ENCODE peak calls at places on chromosomes 6 and 20, in five cellular contexts. E is GM12892, B is HepG2, W is K562, K is H1. P is an unnamed sample.

GRCh38 chr6:170266061-170266825 is 24.6 kb downstream of the DLL1 start:
- DNase-seq in B (no peak), K (no peak), W (no peak), E (no peak), P (no peak)

GRCh38 chr6:111813247-111814162 is 59.7 kb downstream of the FYN start:
- DNase-seq in W (no peak), K (no peak), B (no peak), E (no peak), P (no peak)

GRCh38 chr6:130385059-130385695 is 19.4 kb downstream of the TMEM200A start:
- DNase-seq in B (no peak), K (no peak), W (no peak), E (no peak), P (no peak)

GRCh38 chr6:16901777-16902176 is 140.5 kb upstream of the ATXN1 start:
- DNase-seq in W (no peak), B (no peak), E (no peak), K (no peak), P (no peak)

GRCh38 chr20:61340157-61340556 is 88.1 kb downstream of the CDH4 start:
- DNase-seq in W (no peak), E (no peak), K (no peak), B (no peak), P (no peak)

GRCh38 chr6:47655719-47656595 is 42.4 kb upstream of the ADGRF4 start:
- DNase-seq in W (peak), E (no peak), B (no peak), K (no peak), P (no peak)

GRCh38 chr20:61799394-61799923 is 266.2 kb downstream of the TAF4 start:
- DNase-seq in B (no peak), K (no peak), E (no peak), W (no peak), P (no peak)

GRCh38 chr6:39266375-39266774 is 37.1 kb upstream of the KCNK5 start:
- DNase-seq in E (no peak), B (no peak), W (no peak), K (no peak), P (no peak)

GRCh38 chr6:958531-958930 is 265.6 kb upstream of the EXOC2 start:
- DNase-seq in K (no peak), E (no peak), B (no peak), W (no peak), P (no peak)

GRCh38 chr20:22716824-22717351 is 132.5 kb upstream of the FOXA2 start:
- DNase-seq in K (no peak), E (no peak), B (no peak), W (no peak), P (no peak)

GRCh38 chr6:116767715-116768114 is 2.2 kb upstream of the FAM162B start:
- DNase-seq in E (no peak), K (no peak), B (no peak), W (no peak), P (no peak)

GRCh38 chr6:14692208-14692607 is 553.7 kb upstream of the JARID2 start:
- DNase-seq in E (no peak), B (no peak), K (no peak), W (no peak), P (no peak)

GRCh38 chr6:36752886-36753506 is 55.4 kb downstream of the RAB44 start:
- DNase-seq in E (peak), B (no peak), K (no peak), W (no peak), P (no peak)

GRCh38 chr6:36249010-36249409 is 20.9 kb upstream of the PNPLA1 start:
- DNase-seq in E (no peak), K (no peak), B (peak), W (no peak), P (no peak)

GRCh38 chr20:55947701-55948100 is 57.6 kb downstream of the CBLN4 start:
- DNase-seq in E (no peak), B (no peak), W (no peak), K (no peak), P (no peak)

GRCh38 chr20:38412877-38413577 is 22.1 kb downstream of the SNHG17 start:
- DNase-seq in E (no peak), W (no peak), B (no peak), K (no peak), P (no peak)

GRCh38 chr6:3165631-3166534 is 8.5 kb upstream of the TUBB2A start:
- DNase-seq in W (peak), K (no peak), E (no peak), B (peak), P (no peak)

GRCh38 chr6:34484899-34485298 is 19.0 kb downstream of the PACSIN1 start:
- DNase-seq in E (no peak), B (no peak), W (peak), K (no peak), P (peak)

GRCh38 chr6:136607204-136607931 is 57.1 kb upstream of the MAP7 start:
- DNase-seq in E (no peak), W (no peak), B (peak), K (no peak), P (no peak)

GRCh38 chr20:50857348-50857747 is 62.5 kb downstream of the BCAS4 start:
- DNase-seq in W (no peak), E (no peak), B (no peak), K (no peak), P (no peak)

GRCh38 chr6:83615025-83615999 is 93.6 kb downstream of the SNAP91 start:
- DNase-seq in W (peak), B (peak), K (no peak), E (no peak), P (peak)

GRCh38 chr6:141202641-141203040 is 930.1 kb upstream of the GJE1 start:
- DNase-seq in E (no peak), B (no peak), W (no peak), K (no peak), P (no peak)

GRCh38 chr6:141212296-141212695 is 920.4 kb upstream of the GJE1 start:
- DNase-seq in K (no peak), E (no peak), W (no peak), B (no peak), P (no peak)

GRCh38 chr6:141203902-141204575 is 928.7 kb upstream of the GJE1 start:
- DNase-seq in E (no peak), W (no peak), B (no peak), K (no peak), P (no peak)

GRCh38 chr6:141209890-141210289 is 922.8 kb upstream of the GJE1 start:
- DNase-seq in K (no peak), B (no peak), E (no peak), W (no peak), P (no peak)

DNA sequence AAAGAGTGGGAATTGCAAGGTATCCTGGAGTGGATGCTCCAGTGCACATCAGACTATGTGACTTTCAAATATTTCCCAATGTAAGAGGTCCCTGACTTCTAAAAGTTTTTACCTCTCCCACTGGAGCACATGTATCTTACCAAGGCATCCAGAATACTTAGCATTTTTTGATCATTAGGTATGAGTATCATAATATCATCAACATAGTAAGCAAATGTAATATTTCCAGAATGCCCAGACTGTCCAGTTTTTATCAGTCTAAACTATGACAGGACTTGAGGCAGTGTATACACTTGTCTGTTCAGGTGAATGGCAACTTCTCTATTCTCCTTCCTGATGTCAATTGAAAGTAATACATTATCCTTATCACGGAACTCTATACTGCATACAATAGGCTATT is 924.6 kb upstream of the GJE1 start:
- DNase-seq in W (no peak), B (no peak), E (no peak), K (no peak), P (no peak)
- TF ChIP-seq TAF1 in W (no peak), B (no peak), E (no peak), K (no peak), P (no peak)

DNA sequence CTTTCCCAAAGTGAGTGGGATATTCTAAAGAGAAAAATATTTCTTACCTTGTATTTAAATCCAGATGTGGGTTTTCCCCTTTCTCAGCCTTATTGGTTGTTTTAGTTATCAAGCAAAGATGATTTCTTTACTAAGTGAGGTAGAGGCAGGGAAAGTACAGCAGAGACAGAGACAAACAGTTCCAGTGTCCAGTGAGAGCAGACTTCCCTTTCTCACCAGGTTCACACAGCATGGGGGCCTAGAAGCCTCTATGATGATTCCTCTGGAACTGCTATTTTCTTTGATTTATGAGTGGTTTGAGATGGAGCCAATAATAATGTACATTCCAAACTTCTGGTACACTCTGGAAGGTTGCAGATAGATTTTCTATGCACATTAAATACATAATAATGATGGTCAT is 234.0 kb upstream of the MARCKS start:
- DNase-seq in E (no peak), K (no peak), B (no peak), W (no peak), P (no peak)
- TF ChIP-seq TAF1 in E (no peak), K (no peak), B (no peak), W (no peak), P (no peak)

GRCh38 chr6:32188381-32189081 is 1.5 kb downstream of the PBX2 start:
- DNase-seq in K (no peak), B (no peak), E (no peak), W (no peak), P (no peak)
- TF ChIP-seq TAF1 in K (no peak), B (no peak), E (no peak), W (no peak), P (no peak)

DNA sequence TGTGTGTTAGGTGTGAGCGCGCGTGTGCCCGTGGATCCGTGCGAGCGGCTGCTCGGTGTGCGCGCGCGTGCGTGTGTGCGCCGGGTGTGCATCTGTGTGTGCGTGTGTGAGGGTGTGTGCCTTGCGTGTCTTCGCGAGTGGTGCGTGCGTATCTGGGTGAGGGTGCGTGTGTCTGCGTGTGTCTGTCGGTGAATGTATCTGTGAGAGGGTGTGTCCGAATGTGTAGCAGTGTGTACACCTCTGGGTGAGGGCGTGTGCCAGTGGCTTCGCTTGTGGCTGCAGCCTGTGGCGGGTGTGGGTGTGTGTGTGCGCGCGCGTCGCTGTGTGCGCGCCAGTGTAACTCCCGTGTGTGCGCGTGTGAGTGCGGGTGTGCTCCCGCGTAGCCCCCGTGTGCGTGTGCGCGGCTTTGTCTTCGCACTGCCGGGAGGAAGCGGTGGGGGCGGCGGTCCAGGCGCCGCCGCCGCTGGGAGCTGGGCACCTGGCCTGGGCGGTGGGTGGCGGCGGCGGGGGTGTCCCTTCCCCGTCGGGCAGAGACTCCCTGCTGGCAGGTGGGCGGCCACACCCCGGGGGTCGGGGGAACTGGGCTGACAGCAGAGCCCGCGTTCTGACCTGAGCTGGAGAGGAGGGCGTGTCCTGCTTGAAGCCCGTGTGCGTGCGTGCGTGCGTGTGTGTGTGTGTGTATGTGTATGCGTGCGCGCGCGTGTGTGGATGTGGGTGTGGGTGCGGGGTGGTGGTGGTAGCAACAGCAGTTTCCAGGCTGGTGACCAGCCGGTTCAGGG is 61.3 kb upstream of the EPB41L1 start:
- DNase-seq in W (no peak), B (no peak), K (no peak), E (no peak), P (no peak)
- TF ChIP-seq TAF1 in W (no peak), B (no peak), K (no peak), E (no peak), P (no peak)

GRCh38 chr6:132143258-132143657 is 192.1 kb upstream of the CCN2 start:
- DNase-seq in K (no peak), E (no peak), B (no peak), W (no peak), P (no peak)

GRCh38 chr6:132147530-132148011 is 196.4 kb upstream of the CCN2 start:
- DNase-seq in W (no peak), K (no peak), B (no peak), E (no peak), P (no peak)

GRCh38 chr6:132142308-132142707 is 191.1 kb upstream of the CCN2 start:
- DNase-seq in K (no peak), B (no peak), E (no peak), W (no peak), P (no peak)

GRCh38 chr6:132140150-132140549 is 189.0 kb upstream of the CCN2 start:
- DNase-seq in E (no peak), B (no peak), W (no peak), K (no peak), P (no peak)

DNA sequence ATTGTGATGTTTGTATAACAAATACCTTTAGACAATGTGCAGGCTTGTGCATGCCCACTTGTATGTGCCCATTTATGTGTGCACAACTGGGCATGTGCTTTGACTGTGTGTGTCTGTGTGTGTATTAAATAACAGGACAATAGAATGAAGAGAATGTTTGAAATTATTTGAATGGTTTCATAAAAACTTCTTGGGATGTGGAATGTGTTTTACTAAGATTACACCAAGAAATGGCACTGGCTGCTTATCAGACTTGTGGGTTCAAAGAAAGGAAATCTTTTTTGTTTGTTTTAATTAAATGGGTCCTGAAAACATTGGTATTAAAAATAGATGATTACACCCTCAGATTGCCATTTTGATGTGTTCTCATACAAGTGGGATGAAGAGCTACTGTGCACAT is 191.6 kb upstream of the CCN2 start:
- DNase-seq in E (no peak), K (no peak), B (no peak), W (no peak), P (no peak)
- TF ChIP-seq TAF1 in E (no peak), K (no peak), B (no peak), W (no peak), P (no peak)

GRCh38 chr20:64224344-64225165 is 31.0 kb upstream of the PCMTD2 start:
- DNase-seq in E (no peak), W (no peak), K (no peak), B (no peak), P (no peak)
- TF ChIP-seq TAF1 in E (no peak), W (no peak), K (no peak), B (no peak), P (no peak)

GRCh38 chr6:143034689-143035334 is 25.9 kb upstream of the AIG1 start:
- DNase-seq in K (no peak), B (peak), E (no peak), W (peak), P (no peak)
- TF ChIP-seq TAF1 in K (no peak), B (no peak), E (no peak), W (no peak), P (no peak)

GRCh38 chr6:90691823-90692222 is 105.0 kb upstream of the MAP3K7 start:
- DNase-seq in K (no peak), E (no peak), W (no peak), B (no peak), P (no peak)
- TF ChIP-seq TAF1 in K (no peak), E (no peak), W (no peak), B (no peak), P (no peak)

GRCh38 chr6:166954118-166954713 is 2.1 kb downstream of the RNASET2 start:
- DNase-seq in W (no peak), B (no peak), K (no peak), E (no peak), P (no peak)
- TF ChIP-seq TAF1 in W (no peak), B (no peak), K (no peak), E (no peak), P (no peak)

P was measured in GM12891.